ENCODE peak calls at places on chromosomes 12 and 14, in eight cellular contexts. J is ovary, X is A549, T is tibial nerve, S is stomach, N is transverse colon, F is SK-N-SH, I is H1. W is an unnamed sample.

GRCh38 chr12:42631507-42631906 is 42.0 kb upstream of the PRICKLE1 start:
- DNase-seq in J (no peak), X (no peak), T (no peak), S (no peak), N (no peak), F (no peak), I (no peak), W (no peak)

GRCh38 chr14:69713127-69713800 is 53.7 kb upstream of the SRSF5 start:
- DNase-seq in J (no peak), X (no peak), T (no peak), S (peak), N (peak), F (no peak), I (no peak), W (peak)

GRCh38 chr12:28424965-28425364 is 234.7 kb downstream of the CCDC91 start:
- DNase-seq in J (no peak), X (no peak), T (no peak), S (peak), N (no peak), F (no peak), I (no peak), W (peak)

GRCh38 chr12:48000878-48001321 is 3.4 kb downstream of the COL2A1 start:
- DNase-seq in J (no peak), X (peak), T (no peak), S (no peak), N (no peak), F (peak), I (no peak), W (no peak)

GRCh38 chr14:52906141-52906601 is 44.7 kb downstream of the FERMT2 start:
- DNase-seq in J (no peak), X (no peak), T (no peak), S (no peak), N (no peak), F (no peak), I (no peak), W (no peak)

GRCh38 chr14:100662850-100663527 is 63.7 kb upstream of the DLK1 start:
- DNase-seq in J (peak), X (peak), T (peak), S (peak), N (peak), F (peak), I (no peak), W (no peak)

GRCh38 chr14:90408713-90409112 is 11.9 kb downstream of the CALM1 start:
- DNase-seq in J (no peak), X (no peak), T (no peak), S (no peak), N (no peak), F (no peak), I (no peak), W (no peak)

GRCh38 chr14:52551205-52551604 is 1.1 kb downstream of the TXNDC16 start:
- DNase-seq in J (no peak), X (no peak), T (no peak), S (no peak), N (no peak), F (no peak), I (no peak), W (no peak)

GRCh38 chr14:70064111-70064885 is 124.5 kb downstream of the SLC8A3 start:
- DNase-seq in J (no peak), X (no peak), T (no peak), S (no peak), N (no peak), F (peak), I (no peak), W (no peak)

GRCh38 chr14:93186961-93187360 is 1.8 kb downstream of the LYSET start:
- DNase-seq in J (no peak), X (no peak), T (no peak), S (no peak), N (no peak), F (no peak), I (no peak), W (no peak)

GRCh38 chr14:95691591-95691990 is 5.4 kb downstream of the TCL1B start:
- DNase-seq in J (no peak), X (no peak), T (no peak), S (no peak), N (no peak), F (no peak), I (no peak), W (no peak)

GRCh38 chr12:107622005-107622404 is 63.6 kb upstream of the PWP1 start:
- DNase-seq in J (no peak), X (no peak), T (no peak), S (no peak), N (no peak), F (peak), I (no peak), W (no peak)

GRCh38 chr14:94853920-94854319 is 84.0 kb upstream of the GSC start:
- DNase-seq in J (no peak), X (no peak), T (no peak), S (no peak), N (no peak), F (no peak), I (no peak), W (no peak)

GRCh38 chr12:115174928-115175327 is 491.0 kb upstream of the TBX3 start:
- DNase-seq in J (peak), X (no peak), T (no peak), S (no peak), N (no peak), F (peak), I (no peak), W (no peak)

GRCh38 chr12:85057370-85057963 is 21.3 kb downstream of the LRRIQ1 start:
- DNase-seq in J (no peak), X (peak), T (peak), S (no peak), N (peak), F (peak), I (no peak), W (no peak)

GRCh38 chr14:67270933-67271332 is 29.7 kb downstream of the PALS1 start:
- DNase-seq in J (no peak), X (no peak), T (no peak), S (no peak), N (no peak), F (no peak), I (no peak), W (no peak)

GRCh38 chr12:46365951-46366379 is 6.6 kb downstream of the SLC38A2 start:
- DNase-seq in J (no peak), X (no peak), T (no peak), S (no peak), N (no peak), F (no peak), I (no peak), W (no peak)

GRCh38 chr14:93132472-93133065 is 16.8 kb upstream of the ITPK1 start:
- DNase-seq in J (no peak), X (peak), T (peak), S (peak), N (no peak), F (peak), I (no peak), W (no peak)

GRCh38 chr14:104746071-104746545 is 6.8 kb upstream of the SIVA1 start:
- DNase-seq in J (no peak), X (no peak), T (no peak), S (no peak), N (no peak), F (no peak), I (no peak), W (no peak)

GRCh38 chr14:102917469-102918211 is 4.8 kb upstream of the AMN start:
- DNase-seq in J (no peak), X (peak), T (peak), S (peak), N (peak), F (peak), I (peak), W (peak)

GRCh38 chr14:96260341-96260821 is 4.4 kb downstream of the BDKRB1 start:
- DNase-seq in J (no peak), X (no peak), T (no peak), S (no peak), N (no peak), F (no peak), I (no peak), W (no peak)

GRCh38 chr14:70858641-70859040 is 48.6 kb upstream of the PCNX1 start:
- DNase-seq in J (no peak), X (no peak), T (no peak), S (no peak), N (no peak), F (no peak), I (no peak), W (no peak)

GRCh38 chr12:120362516-120363273 is 6.3 kb downstream of the MSI1 start:
- DNase-seq in J (no peak), X (no peak), T (no peak), S (no peak), N (no peak), F (no peak), I (no peak), W (no peak)

GRCh38 chr12:64066776-64067175 is 155.3 kb downstream of the KICS2 start:
- DNase-seq in J (no peak), X (no peak), T (no peak), S (no peak), N (no peak), F (no peak), I (no peak), W (no peak)

GRCh38 chr12:97960741-97961608 is 498.4 kb downstream of the RMST start:
- DNase-seq in J (no peak), X (peak), T (peak), S (peak), N (no peak), F (peak), I (no peak), W (peak)

GRCh38 chr14:58736606-58737005 is 98.8 kb downstream of the DACT1 start:
- DNase-seq in J (no peak), X (no peak), T (no peak), S (no peak), N (no peak), F (no peak), I (no peak), W (no peak)

GRCh38 chr14:104389326-104390220 is 190.0 kb upstream of the C14orf180 start:
- DNase-seq in J (peak), X (no peak), T (no peak), S (peak), N (no peak), F (peak), I (no peak), W (peak)

GRCh38 chr12:113184098-113184899 is 979 bp downstream of the DDX54 start:
- DNase-seq in J (no peak), X (no peak), T (no peak), S (no peak), N (no peak), F (no peak), I (no peak), W (no peak)
- TF ChIP-seq EP300 in J (no peak), X (no peak), T (no peak), S (no peak), N (no peak), F (no peak), I (no peak), W (no peak)

GRCh38 chr12:79267580-79267979 is 403.0 kb downstream of the SYT1 start:
- DNase-seq in J (no peak), X (no peak), T (no peak), S (no peak), N (no peak), F (no peak), I (no peak), W (no peak)
- TF ChIP-seq EP300 in J (no peak), X (no peak), T (no peak), S (no peak), N (no peak), F (no peak), I (no peak), W (no peak)

DNA sequence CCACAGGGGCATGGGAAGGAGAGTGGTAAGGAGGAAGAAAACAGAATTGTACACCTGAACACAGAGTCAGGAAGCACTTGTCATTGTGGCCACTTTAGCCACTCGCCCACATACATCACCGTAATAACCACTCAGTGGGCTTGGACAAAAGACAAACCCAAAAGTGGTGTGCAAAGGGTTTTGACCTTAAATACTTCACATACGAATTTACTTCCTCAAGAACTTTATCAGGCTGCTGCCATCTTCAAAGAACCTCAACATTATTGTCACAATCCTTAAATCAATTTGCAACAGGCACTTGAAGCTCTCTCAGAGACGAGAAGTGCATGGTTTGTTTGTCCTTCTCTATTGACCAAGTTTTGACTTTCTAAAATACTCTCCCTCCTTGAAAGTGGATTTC is 187.3 kb upstream of the EGLN3 start:
- DNase-seq in J (no peak), X (no peak), T (no peak), S (no peak), N (no peak), F (no peak), I (no peak), W (peak)
- TF ChIP-seq EP300 in J (no peak), X (no peak), T (no peak), S (no peak), N (no peak), F (no peak), I (no peak), W (no peak)

DNA sequence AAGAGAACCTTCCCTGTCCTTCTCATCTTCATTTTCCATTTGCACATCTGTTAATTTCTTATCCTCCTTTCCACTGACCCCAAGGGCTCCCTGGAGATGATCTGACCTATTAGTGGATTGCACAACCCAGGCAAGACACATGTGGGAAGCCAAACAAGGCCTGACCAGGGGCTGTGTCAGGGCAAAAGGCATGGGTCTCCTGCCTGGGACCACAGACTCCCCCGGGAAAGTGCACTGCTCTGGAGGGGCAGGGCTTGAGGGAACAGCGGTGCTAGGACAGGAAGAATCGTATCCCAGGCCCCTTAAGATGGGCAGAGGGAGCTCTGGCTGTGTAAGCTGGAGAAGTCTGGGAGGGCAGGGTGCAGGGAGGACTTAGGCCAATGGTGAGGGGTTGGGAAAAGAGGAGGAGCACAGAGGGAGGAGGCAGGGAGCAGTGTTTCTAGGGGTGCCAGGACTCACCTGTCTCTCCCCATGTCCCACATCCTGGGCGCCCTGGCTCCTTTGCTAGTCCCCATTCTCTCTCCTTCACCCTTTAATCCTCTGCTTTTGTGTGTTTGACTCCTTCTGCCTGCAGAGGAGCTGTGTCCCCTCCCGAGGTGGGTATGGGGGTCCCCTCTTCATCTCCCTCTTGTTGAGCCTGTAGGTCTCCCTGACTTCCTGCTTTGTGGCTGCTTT is 25.3 kb downstream of the PLEKHG3 start:
- DNase-seq in J (no peak), X (no peak), T (peak), S (no peak), N (no peak), F (no peak), I (no peak), W (no peak)
- TF ChIP-seq EP300 in J (no peak), X (no peak), T (peak), S (no peak), N (no peak), F (no peak), I (no peak), W (no peak)

GRCh38 chr12:32163596-32163995 is 56.9 kb downstream of the BICD1 start:
- DNase-seq in J (no peak), X (no peak), T (no peak), S (no peak), N (no peak), F (no peak), I (no peak), W (no peak)
- TF ChIP-seq EP300 in J (no peak), X (no peak), T (no peak), S (no peak), N (no peak), F (no peak), I (no peak), W (no peak)

DNA sequence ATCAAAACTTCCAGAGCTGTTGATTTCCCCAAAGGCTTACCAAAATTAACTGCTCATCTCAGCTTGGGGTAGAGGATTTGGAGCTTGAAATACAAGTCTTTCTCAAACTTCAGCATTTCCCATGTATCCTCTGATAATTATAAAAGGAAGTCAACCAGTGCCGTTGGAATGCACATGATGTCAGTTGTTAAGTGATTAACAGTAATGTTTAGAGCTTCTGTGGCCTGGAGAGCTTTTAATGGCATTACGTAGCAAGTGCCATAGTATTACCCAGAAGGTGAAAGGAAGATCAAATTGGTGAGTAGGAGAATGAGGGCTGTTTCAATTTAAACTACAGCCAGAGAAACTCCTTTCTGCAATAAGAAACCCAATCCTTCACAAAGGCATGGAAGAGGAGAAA is 62.5 kb upstream of the PTPRR start:
- DNase-seq in J (no peak), X (no peak), T (no peak), S (no peak), N (no peak), F (no peak), I (no peak), W (no peak)
- TF ChIP-seq EP300 in J (no peak), X (no peak), T (no peak), S (no peak), N (no peak), F (no peak), I (no peak), W (no peak)

DNA sequence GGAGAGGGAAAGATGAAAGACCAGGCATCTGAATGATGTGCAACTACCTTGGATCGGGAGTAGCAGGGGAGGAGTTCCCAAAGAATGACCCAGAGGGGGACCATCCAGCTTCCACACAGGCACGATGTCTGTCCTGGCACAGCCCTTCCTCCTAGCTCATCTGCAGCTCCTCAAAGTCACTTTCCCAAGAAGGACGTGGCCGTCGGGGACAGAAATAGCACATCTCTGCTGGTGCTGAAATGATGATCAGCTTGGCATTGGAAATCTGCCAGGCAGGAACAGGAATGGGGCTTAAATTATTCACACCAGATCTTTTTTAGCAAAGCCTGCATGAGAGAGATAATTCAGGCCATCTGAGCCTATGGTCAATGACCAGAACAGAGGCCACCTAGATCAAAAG is 41.7 kb downstream of the TSPAN11 start:
- DNase-seq in J (no peak), X (no peak), T (no peak), S (no peak), N (no peak), F (no peak), I (no peak), W (no peak)
- TF ChIP-seq EP300 in J (no peak), X (no peak), T (no peak), S (no peak), N (no peak), F (no peak), I (no peak), W (no peak)

W was measured in upper lobe of left lung.